ENCODE peak calls at places on chromosome 17, in ten cellular contexts. One of them, this sample, is unnamed. For H3K27me3, the result is how much of the 10 kb centered on the place peaks cover.

GRCh38 chr17:8359769-8360168 is 16.7 kb downstream of the KRABD2 start:
- DNase-seq in HCT116: no peak
- DNase-seq in prostate gland: no peak
- DNase-seq in cardiac muscle cell: peak
- DNase-seq in GM12878: no peak
- DNase-seq in mesenchymal stem cell: peak
- DNase-seq in transverse colon: no peak
- DNase-seq in WERI-Rb-1: no peak
- DNase-seq in H1: no peak
- DNase-seq in left ventricle myocardium inferior: no peak
- DNase-seq in this sample: peak

GRCh38 chr17:30316736-30317135 is 17.1 kb downstream of the TMIGD1 start:
- DNase-seq in cardiac muscle cell: no peak
- DNase-seq in HCT116: no peak
- DNase-seq in left ventricle myocardium inferior: no peak
- DNase-seq in prostate gland: no peak
- DNase-seq in transverse colon: peak
- DNase-seq in mesenchymal stem cell: no peak
- DNase-seq in WERI-Rb-1: no peak
- DNase-seq in GM12878: no peak
- DNase-seq in H1: no peak
- DNase-seq in this sample: no peak

GRCh38 chr17:41966453-41967140 is at the start of gene CNP:
- DNase-seq in left ventricle myocardium inferior: peak
- DNase-seq in mesenchymal stem cell: peak
- DNase-seq in H1: no peak
- DNase-seq in prostate gland: peak
- DNase-seq in WERI-Rb-1: peak
- DNase-seq in transverse colon: peak
- DNase-seq in cardiac muscle cell: peak
- DNase-seq in HCT116: peak
- DNase-seq in GM12878: peak
- DNase-seq in this sample: peak

GRCh38 chr17:63926164-63926563 is 6.0 kb downstream of the CD79B start:
- DNase-seq in left ventricle myocardium inferior: no peak
- DNase-seq in prostate gland: no peak
- DNase-seq in WERI-Rb-1: no peak
- DNase-seq in cardiac muscle cell: no peak
- DNase-seq in transverse colon: no peak
- DNase-seq in mesenchymal stem cell: no peak
- DNase-seq in GM12878: no peak
- DNase-seq in H1: no peak
- DNase-seq in HCT116: no peak
- DNase-seq in this sample: no peak

GRCh38 chr17:4357030-4357635 is 9.3 kb downstream of the UBE2G1 start:
- DNase-seq in transverse colon: no peak
- DNase-seq in cardiac muscle cell: peak
- DNase-seq in left ventricle myocardium inferior: no peak
- DNase-seq in H1: no peak
- DNase-seq in HCT116: no peak
- DNase-seq in GM12878: no peak
- DNase-seq in prostate gland: no peak
- DNase-seq in mesenchymal stem cell: no peak
- DNase-seq in WERI-Rb-1: no peak
- DNase-seq in this sample: no peak

GRCh38 chr17:42843358-42843934 is 934 bp upstream of the AOC2 start:
- DNase-seq in WERI-Rb-1: peak
- DNase-seq in transverse colon: no peak
- DNase-seq in HCT116: peak
- DNase-seq in left ventricle myocardium inferior: no peak
- DNase-seq in GM12878: no peak
- DNase-seq in mesenchymal stem cell: peak
- DNase-seq in prostate gland: peak
- DNase-seq in H1: no peak
- DNase-seq in cardiac muscle cell: peak
- DNase-seq in this sample: peak

GRCh38 chr17:27760069-27760885 is 40.1 kb downstream of the NOS2 start:
- DNase-seq in transverse colon: peak
- DNase-seq in HCT116: peak
- DNase-seq in GM12878: no peak
- DNase-seq in left ventricle myocardium inferior: peak
- DNase-seq in mesenchymal stem cell: peak
- DNase-seq in WERI-Rb-1: peak
- DNase-seq in H1: peak
- DNase-seq in cardiac muscle cell: peak
- DNase-seq in prostate gland: peak
- DNase-seq in this sample: peak

GRCh38 chr17:37516131-37516561 is 26.5 kb downstream of the DUSP14 start:
- DNase-seq in HCT116: no peak
- DNase-seq in cardiac muscle cell: peak
- DNase-seq in GM12878: no peak
- DNase-seq in left ventricle myocardium inferior: no peak
- DNase-seq in H1: no peak
- DNase-seq in WERI-Rb-1: no peak
- DNase-seq in transverse colon: no peak
- DNase-seq in prostate gland: no peak
- DNase-seq in mesenchymal stem cell: peak
- DNase-seq in this sample: no peak

GRCh38 chr17:38324141-38324540 is 19.6 kb downstream of the GPR179 start:
- DNase-seq in left ventricle myocardium inferior: no peak
- DNase-seq in GM12878: no peak
- DNase-seq in HCT116: no peak
- DNase-seq in mesenchymal stem cell: no peak
- DNase-seq in transverse colon: no peak
- DNase-seq in cardiac muscle cell: no peak
- DNase-seq in WERI-Rb-1: no peak
- DNase-seq in prostate gland: no peak
- DNase-seq in H1: no peak
- DNase-seq in this sample: no peak

GRCh38 chr17:50111687-50112655 is 16.8 kb downstream of the PDK2 start:
- DNase-seq in prostate gland: no peak
- DNase-seq in left ventricle myocardium inferior: peak
- DNase-seq in H1: no peak
- DNase-seq in GM12878: no peak
- DNase-seq in HCT116: no peak
- DNase-seq in transverse colon: no peak
- DNase-seq in mesenchymal stem cell: no peak
- DNase-seq in WERI-Rb-1: peak
- DNase-seq in cardiac muscle cell: no peak
- DNase-seq in this sample: no peak

GRCh38 chr17:77893144-77894044 is 65.1 kb upstream of the TNRC6C start:
- DNase-seq in mesenchymal stem cell: no peak
- DNase-seq in H1: no peak
- DNase-seq in GM12878: no peak
- DNase-seq in left ventricle myocardium inferior: no peak
- DNase-seq in HCT116: no peak
- DNase-seq in WERI-Rb-1: no peak
- DNase-seq in cardiac muscle cell: no peak
- DNase-seq in prostate gland: no peak
- DNase-seq in transverse colon: no peak
- DNase-seq in this sample: no peak
- H3K27me3 ChIP-seq in mesenchymal stem cell: half or more
- H3K27me3 ChIP-seq in H1: under half
- H3K27me3 ChIP-seq in GM12878: under half
- H3K27me3 ChIP-seq in left ventricle myocardium inferior: under half
- H3K27me3 ChIP-seq in HCT116: under half
- H3K27me3 ChIP-seq in WERI-Rb-1: under half
- H3K27me3 ChIP-seq in cardiac muscle cell: under half
- H3K27me3 ChIP-seq in prostate gland: under half
- H3K27me3 ChIP-seq in transverse colon: under half
- H3K27me3 ChIP-seq in this sample: under half

GRCh38 chr17:79306688-79307323 is 232.2 kb downstream of the ENGASE start:
- DNase-seq in mesenchymal stem cell: no peak
- DNase-seq in left ventricle myocardium inferior: peak
- DNase-seq in GM12878: no peak
- DNase-seq in HCT116: no peak
- DNase-seq in transverse colon: no peak
- DNase-seq in cardiac muscle cell: no peak
- DNase-seq in prostate gland: no peak
- DNase-seq in H1: no peak
- DNase-seq in WERI-Rb-1: no peak
- DNase-seq in this sample: no peak
- H3K27me3 ChIP-seq in mesenchymal stem cell: half or more
- H3K27me3 ChIP-seq in left ventricle myocardium inferior: under half
- H3K27me3 ChIP-seq in GM12878: under half
- H3K27me3 ChIP-seq in HCT116: under half
- H3K27me3 ChIP-seq in transverse colon: under half
- H3K27me3 ChIP-seq in cardiac muscle cell: under half
- H3K27me3 ChIP-seq in prostate gland: under half
- H3K27me3 ChIP-seq in H1: under half
- H3K27me3 ChIP-seq in WERI-Rb-1: under half
- H3K27me3 ChIP-seq in this sample: under half

DNA sequence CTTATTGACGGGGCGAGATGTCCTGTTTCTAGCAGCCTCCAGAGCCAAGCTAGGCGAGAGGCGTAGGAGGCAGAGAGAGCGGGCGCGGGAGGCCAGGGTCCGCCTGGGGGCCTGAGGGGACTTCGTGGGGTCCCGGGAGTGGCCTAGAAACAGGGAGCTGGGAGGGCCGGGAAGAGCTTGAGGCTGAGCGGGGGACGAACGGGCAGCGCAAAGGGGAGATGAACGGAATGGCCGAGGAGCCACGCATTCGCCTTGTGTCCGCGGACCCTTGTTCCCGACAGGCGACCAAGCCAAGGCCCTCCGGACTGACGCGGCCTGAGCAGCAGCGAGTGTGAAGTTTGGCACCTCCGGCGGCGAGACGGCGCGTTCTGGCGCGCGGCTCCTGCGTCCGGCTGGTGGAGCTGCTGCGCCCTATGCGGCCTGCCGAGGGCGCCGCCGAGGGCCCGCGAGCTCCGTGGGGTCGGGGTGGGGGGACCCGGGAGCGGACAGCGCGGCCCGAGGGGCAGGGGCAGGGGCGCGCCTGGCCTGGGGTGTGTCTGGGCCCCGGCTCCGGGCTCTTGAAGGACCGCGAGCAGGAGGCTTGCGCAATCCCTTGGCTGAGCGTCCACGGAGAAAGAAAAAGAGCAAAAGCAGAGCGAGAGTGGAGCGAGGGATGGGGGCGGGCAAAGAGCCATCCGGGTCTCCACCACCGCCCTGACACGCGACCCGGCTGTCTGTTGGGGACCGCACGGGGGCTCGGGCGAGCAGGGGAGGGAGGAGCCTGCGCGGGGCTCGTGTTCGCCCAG is 1.2 kb upstream of the CBX4 start:
- DNase-seq in H1: no peak
- DNase-seq in WERI-Rb-1: peak
- DNase-seq in transverse colon: peak
- DNase-seq in left ventricle myocardium inferior: peak
- DNase-seq in HCT116: no peak
- DNase-seq in cardiac muscle cell: peak
- DNase-seq in prostate gland: peak
- DNase-seq in GM12878: no peak
- DNase-seq in mesenchymal stem cell: peak
- DNase-seq in this sample: no peak
- H3K27me3 ChIP-seq in H1: half or more
- H3K27me3 ChIP-seq in WERI-Rb-1: under half
- H3K27me3 ChIP-seq in transverse colon: under half
- H3K27me3 ChIP-seq in left ventricle myocardium inferior: under half
- H3K27me3 ChIP-seq in HCT116: under half
- H3K27me3 ChIP-seq in cardiac muscle cell: half or more
- H3K27me3 ChIP-seq in prostate gland: under half
- H3K27me3 ChIP-seq in GM12878: under half
- H3K27me3 ChIP-seq in mesenchymal stem cell: under half
- H3K27me3 ChIP-seq in this sample: under half

GRCh38 chr17:34393401-34393800 is 30.4 kb upstream of the CCL1 start:
- DNase-seq in GM12878: no peak
- DNase-seq in HCT116: no peak
- DNase-seq in mesenchymal stem cell: no peak
- DNase-seq in H1: no peak
- DNase-seq in prostate gland: no peak
- DNase-seq in left ventricle myocardium inferior: no peak
- DNase-seq in cardiac muscle cell: no peak
- DNase-seq in WERI-Rb-1: no peak
- DNase-seq in transverse colon: no peak
- DNase-seq in this sample: no peak
- H3K27me3 ChIP-seq in GM12878: under half
- H3K27me3 ChIP-seq in HCT116: under half
- H3K27me3 ChIP-seq in mesenchymal stem cell: half or more
- H3K27me3 ChIP-seq in H1: under half
- H3K27me3 ChIP-seq in prostate gland: under half
- H3K27me3 ChIP-seq in left ventricle myocardium inferior: half or more
- H3K27me3 ChIP-seq in cardiac muscle cell: under half
- H3K27me3 ChIP-seq in WERI-Rb-1: under half
- H3K27me3 ChIP-seq in transverse colon: under half
- H3K27me3 ChIP-seq in this sample: under half

GRCh38 chr17:58247511-58248363 is 9.4 kb downstream of the LPO start:
- DNase-seq in prostate gland: no peak
- DNase-seq in left ventricle myocardium inferior: no peak
- DNase-seq in GM12878: no peak
- DNase-seq in H1: no peak
- DNase-seq in cardiac muscle cell: no peak
- DNase-seq in WERI-Rb-1: no peak
- DNase-seq in mesenchymal stem cell: no peak
- DNase-seq in HCT116: no peak
- DNase-seq in transverse colon: no peak
- DNase-seq in this sample: no peak
- H3K27me3 ChIP-seq in prostate gland: under half
- H3K27me3 ChIP-seq in left ventricle myocardium inferior: half or more
- H3K27me3 ChIP-seq in GM12878: under half
- H3K27me3 ChIP-seq in H1: under half
- H3K27me3 ChIP-seq in cardiac muscle cell: half or more
- H3K27me3 ChIP-seq in WERI-Rb-1: under half
- H3K27me3 ChIP-seq in mesenchymal stem cell: half or more
- H3K27me3 ChIP-seq in HCT116: under half
- H3K27me3 ChIP-seq in transverse colon: under half
- H3K27me3 ChIP-seq in this sample: under half

This sample was measured in brain microvascular endothelial cell.